ENCODE peak calls at places on chromosomes 6 and 20, in six cellular contexts. I is HCT116, V is esophagus muscularis mucosa, M is HepG2, T is stomach, X is K562. C is an unnamed sample.

GRCh38 chr20:14580426-14581074 is 243.1 kb upstream of the FLRT3 start:
- DNase-seq in I (no peak), V (no peak), M (no peak), T (no peak), X (no peak), C (no peak)

GRCh38 chr20:39600156-39600555 is 638.0 kb downstream of the DHX35 start:
- DNase-seq in I (no peak), V (no peak), M (no peak), T (no peak), X (no peak), C (no peak)

GRCh38 chr6:5190467-5190866 is 70.3 kb downstream of the LYRM4 start:
- DNase-seq in I (no peak), V (no peak), M (peak; percentile 89), T (no peak), X (no peak), C (no peak)

GRCh38 chr6:6516643-6517042 is 71.9 kb upstream of the LY86 start:
- DNase-seq in I (no peak), V (peak; percentile 77), M (no peak), T (no peak), X (no peak), C (no peak)

GRCh38 chr6:134911532-134911931 is 38.4 kb downstream of the ALDH8A1 start:
- DNase-seq in I (no peak), V (no peak), M (no peak), T (no peak), X (no peak), C (no peak)

GRCh38 chr6:133899556-133899955 is 10.6 kb downstream of the TCF21 start:
- DNase-seq in I (no peak), V (no peak), M (no peak), T (no peak), X (no peak), C (no peak)

GRCh38 chr20:60108397-60108796 is 150.2 kb downstream of the CDH26 start:
- DNase-seq in I (no peak), V (no peak), M (no peak), T (no peak), X (no peak), C (no peak)

GRCh38 chr6:156464100-156464878 is 312.9 kb upstream of the ARID1B start:
- DNase-seq in I (no peak), V (no peak), M (no peak), T (no peak), X (no peak), C (no peak)

GRCh38 chr6:119116712-119117281 is 38.3 kb upstream of the FAM184A start:
- DNase-seq in I (no peak), V (no peak), M (no peak), T (no peak), X (peak; percentile 21), C (no peak)

GRCh38 chr6:30163090-30163917 is at the start of gene TRIM15:
- DNase-seq in I (peak; percentile 73), V (peak; percentile 89), M (peak; percentile 90), T (no peak), X (no peak), C (no peak)

GRCh38 chr20:4090756-4091331 is 75.5 kb upstream of the RNF24 start:
- DNase-seq in I (no peak), V (no peak), M (peak; percentile 76), T (peak; percentile 21), X (peak; percentile 35), C (no peak)

GRCh38 chr20:62025832-62026563 is 39.7 kb downstream of the TAF4 start:
- DNase-seq in I (no peak), V (no peak), M (peak; percentile 30), T (no peak), X (peak; percentile 59), C (no peak)

GRCh38 chr6:43770417-43771209 is 602 bp downstream of the VEGFA start:
- DNase-seq in I (no peak), V (no peak), M (peak; percentile 45), T (peak; percentile 63), X (peak; percentile 88), C (peak; percentile 83)

GRCh38 chr20:47665221-47665991 is 119.9 kb downstream of the SULF2 start:
- DNase-seq in I (no peak), V (no peak), M (no peak), T (no peak), X (no peak), C (no peak)

GRCh38 chr20:47664744-47665143 is 120.5 kb downstream of the SULF2 start:
- DNase-seq in I (no peak), V (no peak), M (no peak), T (no peak), X (no peak), C (no peak)

GRCh38 chr20:47667531-47668312 is 117.6 kb downstream of the SULF2 start:
- DNase-seq in I (no peak), V (no peak), M (no peak), T (no peak), X (no peak), C (no peak)

GRCh38 chr20:47667086-47667485 is 118.2 kb downstream of the SULF2 start:
- DNase-seq in I (no peak), V (no peak), M (no peak), T (no peak), X (no peak), C (no peak)

DNA sequence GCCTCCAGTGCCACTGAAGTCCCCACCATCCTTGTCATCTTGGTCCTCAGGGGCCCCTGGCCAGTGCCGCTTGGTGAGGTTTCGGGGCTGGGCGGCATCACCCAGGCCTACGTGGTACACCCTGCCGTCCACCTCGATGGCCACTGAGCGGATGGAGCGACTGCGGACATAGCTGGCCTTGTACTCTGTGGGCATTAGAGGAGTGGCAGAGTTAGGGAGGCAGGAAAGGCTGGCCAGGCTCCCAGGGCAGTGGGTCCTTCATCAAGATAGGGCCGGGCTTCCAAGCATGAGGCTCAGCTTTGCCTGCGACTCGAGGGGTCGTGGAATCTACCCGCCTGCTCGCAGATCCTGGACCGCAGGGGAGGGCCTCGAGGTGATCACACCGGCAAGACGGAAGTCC is 119.0 kb downstream of the SULF2 start:
- DNase-seq in I (no peak), V (no peak), M (no peak), T (no peak), X (no peak), C (no peak)
- TF ChIP-seq POLR2AphosphoS5 in I (no peak), V (no peak), M (no peak), T (no peak), X (no peak), C (no peak)

GRCh38 chr6:109229536-109229935 is 134.2 kb downstream of the CEP57L1 start:
- DNase-seq in I (no peak), V (no peak), M (no peak), T (peak; percentile 42), X (peak; percentile 40), C (no peak)
- TF ChIP-seq POLR2AphosphoS5 in I (no peak), V (no peak), M (no peak), T (peak; percentile 57), X (no peak), C (no peak)

GRCh38 chr20:44137210-44137781 is 49.7 kb downstream of the JPH2 start:
- DNase-seq in I (no peak), V (no peak), M (no peak), T (no peak), X (no peak), C (peak; percentile 94)

GRCh38 chr20:44138859-44139258 is 48.1 kb downstream of the JPH2 start:
- DNase-seq in I (no peak), V (no peak), M (no peak), T (no peak), X (no peak), C (peak; percentile 64)

GRCh38 chr20:44135811-44136204 is 51.2 kb downstream of the JPH2 start:
- DNase-seq in I (no peak), V (no peak), M (no peak), T (no peak), X (no peak), C (no peak)

GRCh38 chr20:44134897-44135810 is 51.8 kb downstream of the JPH2 start:
- DNase-seq in I (no peak), V (no peak), M (no peak), T (no peak), X (no peak), C (peak; percentile 64)

GRCh38 chr20:44136579-44136978 is 50.4 kb downstream of the JPH2 start:
- DNase-seq in I (no peak), V (no peak), M (no peak), T (no peak), X (no peak), C (peak; percentile 30)
- TF ChIP-seq POLR2AphosphoS5 in I (no peak), V (no peak), M (no peak), T (no peak), X (no peak), C (no peak)

DNA sequence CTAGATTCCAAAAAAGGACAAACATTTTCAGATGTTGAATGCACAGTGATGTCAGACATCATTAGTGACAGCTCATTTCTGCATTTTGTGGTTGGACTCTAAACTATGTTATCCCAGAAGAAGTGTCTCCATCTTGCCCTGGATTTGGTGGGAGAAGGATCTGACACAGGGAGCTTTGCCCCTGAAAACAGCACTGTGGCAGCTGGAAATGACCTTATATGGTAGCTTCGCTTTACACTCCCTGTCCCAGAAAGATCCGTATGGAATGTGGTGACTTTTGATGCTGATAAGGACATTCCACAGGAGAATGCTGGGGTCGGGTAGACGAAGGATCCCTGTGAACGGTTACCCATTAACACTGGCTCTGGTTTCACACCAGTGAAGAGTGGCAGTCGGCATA is 87.2 kb upstream of the EDN1 start:
- DNase-seq in I (no peak), V (no peak), M (peak; percentile 87), T (no peak), X (no peak), C (no peak)
- TF ChIP-seq POLR2AphosphoS5 in I (no peak), V (no peak), M (no peak), T (no peak), X (no peak), C (no peak)

DNA sequence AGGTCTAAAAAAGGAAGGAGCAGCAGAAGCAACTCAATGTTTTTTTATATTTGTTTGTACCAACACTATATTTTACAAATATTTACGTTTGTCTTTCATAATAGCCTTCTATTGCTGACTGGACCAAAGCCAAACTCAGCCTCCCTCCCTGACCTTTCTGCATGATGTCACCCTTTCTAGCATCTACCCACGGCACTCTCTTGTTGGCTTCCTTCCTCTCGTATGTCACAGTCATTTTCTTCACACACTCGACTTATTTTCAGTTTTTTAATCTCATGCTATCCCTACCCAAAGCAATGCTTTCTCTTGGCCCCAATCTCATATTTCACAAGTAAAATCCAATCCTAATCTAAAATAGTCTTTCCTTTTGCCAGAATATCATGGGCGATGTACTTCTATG is 16.3 kb upstream of the FAM8A1 start:
- DNase-seq in I (no peak), V (no peak), M (no peak), T (no peak), X (no peak), C (peak; percentile 65)
- TF ChIP-seq POLR2AphosphoS5 in I (no peak), V (no peak), M (no peak), T (no peak), X (no peak), C (peak; percentile 7)

GRCh38 chr20:47907031-47907670 is 121.9 kb upstream of the SULF2 start:
- DNase-seq in I (no peak), V (no peak), M (no peak), T (no peak), X (no peak), C (no peak)
- TF ChIP-seq POLR2AphosphoS5 in I (no peak), V (no peak), M (no peak), T (no peak), X (no peak), C (no peak)

GRCh38 chr6:33425668-33426577 is 6.1 kb downstream of the SYNGAP1 start:
- DNase-seq in I (peak; percentile 63), V (peak; percentile 96), M (peak; percentile 73), T (peak; percentile 81), X (peak; percentile 94), C (peak; percentile 95)
- TF ChIP-seq POLR2AphosphoS5 in I (peak; percentile 86), V (peak; percentile 88), M (peak; percentile 60), T (peak; percentile 86), X (peak; percentile 69), C (peak; percentile 87)

C was measured in sigmoid colon.